ENCODE peak calls at places on chromosomes 2 and 18, in six cellular contexts. Y is tibial nerve, H is HepG2, V is A549, N is stomach, Q is GM12878. R is an unnamed sample.

GRCh38 chr18:77052656-77053309 is 79.8 kb downstream of the MBP start:
- DNase-seq in Y (no peak), H (no peak), V (no peak), N (no peak), Q (no peak), R (no peak)

GRCh38 chr2:233114421-233114861 is 54.3 kb downstream of the INPP5D start:
- DNase-seq in Y (no peak), H (no peak), V (no peak), N (no peak), Q (no peak), R (no peak)

GRCh38 chr2:176423819-176424218 is 154.6 kb downstream of the MTX2 start:
- DNase-seq in Y (no peak), H (no peak), V (no peak), N (no peak), Q (no peak), R (no peak)

GRCh38 chr2:19786408-19787058 is 115.2 kb downstream of the TTC32 start:
- DNase-seq in Y (no peak), H (peak; percentile 20), V (peak; percentile 59), N (no peak), Q (no peak), R (no peak)

GRCh38 chr2:161250864-161251436 is 57.3 kb upstream of the PSMD14 start:
- DNase-seq in Y (no peak), H (peak; percentile 74), V (peak; percentile 68), N (no peak), Q (no peak), R (no peak)

GRCh38 chr2:126809357-126809756 is 89.3 kb upstream of the TEX51 start:
- DNase-seq in Y (no peak), H (no peak), V (no peak), N (no peak), Q (no peak), R (no peak)

GRCh38 chr18:59008302-59008974 is 131.2 kb upstream of the SEC11C start:
- DNase-seq in Y (no peak), H (no peak), V (peak; percentile 77), N (no peak), Q (no peak), R (no peak)

GRCh38 chr2:120161190-120161589 is 62.0 kb downstream of the TMEM185B start:
- DNase-seq in Y (no peak), H (no peak), V (no peak), N (no peak), Q (no peak), R (no peak)

GRCh38 chr18:78735131-78736014 is 244.2 kb upstream of the SALL3 start:
- DNase-seq in Y (no peak), H (no peak), V (no peak), N (peak; percentile 23), Q (no peak), R (no peak)

GRCh38 chr2:218307415-218308090 is 15.2 kb upstream of the TMBIM1 start:
- DNase-seq in Y (no peak), H (no peak), V (no peak), N (no peak), Q (no peak), R (no peak)

GRCh38 chr2:44268259-44268649 is 7.0 kb upstream of the SLC3A1 start:
- DNase-seq in Y (no peak), H (no peak), V (no peak), N (no peak), Q (no peak), R (no peak)

GRCh38 chr2:71702071-71702970 is 249.0 kb downstream of the DYSF start:
- DNase-seq in Y (no peak), H (no peak), V (no peak), N (no peak), Q (no peak), R (no peak)

GRCh38 chr2:12714391-12715221 is 2.1 kb upstream of the TRIB2 start:
- DNase-seq in Y (no peak), H (no peak), V (no peak), N (no peak), Q (no peak), R (no peak)

GRCh38 chr2:211457325-211457724 is 900.9 kb downstream of the CPS1 start:
- DNase-seq in Y (no peak), H (no peak), V (no peak), N (no peak), Q (no peak), R (no peak)

GRCh38 chr2:188819781-188820180 is 154.4 kb upstream of the COL3A1 start:
- DNase-seq in Y (no peak), H (no peak), V (no peak), N (no peak), Q (no peak), R (no peak)

GRCh38 chr2:4725618-4726017 is 966.6 kb upstream of the SOX11 start:
- DNase-seq in Y (no peak), H (no peak), V (no peak), N (no peak), Q (no peak), R (no peak)

GRCh38 chr2:29323301-29323700 is 208.1 kb downstream of the CLIP4 start:
- DNase-seq in Y (no peak), H (no peak), V (no peak), N (no peak), Q (no peak), R (no peak)

GRCh38 chr2:172861632-172862031 is 126.0 kb downstream of the RAPGEF4 start:
- DNase-seq in Y (no peak), H (no peak), V (no peak), N (no peak), Q (no peak), R (no peak)

GRCh38 chr2:161913865-161914264 is 160.2 kb downstream of the DPP4 start:
- DNase-seq in Y (no peak), H (no peak), V (no peak), N (no peak), Q (no peak), R (no peak)

GRCh38 chr2:9178905-9179571 is 27.6 kb upstream of the ASAP2 start:
- DNase-seq in Y (no peak), H (peak; percentile 93), V (no peak), N (peak; percentile 75), Q (peak; percentile 17), R (peak; percentile 74)

GRCh38 chr2:37589298-37589697 is 82.1 kb downstream of the CDC42EP3 start:
- DNase-seq in Y (no peak), H (no peak), V (no peak), N (no peak), Q (no peak), R (no peak)

GRCh38 chr18:49731421-49731841 is 81.9 kb downstream of the ACAA2 start:
- DNase-seq in Y (no peak), H (peak; percentile 45), V (no peak), N (no peak), Q (no peak), R (no peak)

GRCh38 chr2:70532244-70532935 is 21.2 kb downstream of the TGFA start:
- DNase-seq in Y (no peak), H (no peak), V (no peak), N (no peak), Q (no peak), R (no peak)

GRCh38 chr2:143193121-143193520 is 63.9 kb downstream of the ARHGAP15 start:
- DNase-seq in Y (no peak), H (no peak), V (no peak), N (no peak), Q (no peak), R (no peak)

GRCh38 chr18:54948350-54948837 is 10.9 kb downstream of the CCDC68 start:
- DNase-seq in Y (no peak), H (peak; percentile 88), V (no peak), N (no peak), Q (no peak), R (no peak)

GRCh38 chr2:32424739-32425138 is 67.9 kb downstream of the BIRC6 start:
- DNase-seq in Y (no peak), H (no peak), V (no peak), N (no peak), Q (no peak), R (no peak)

GRCh38 chr2:168233726-168234406 is 13.5 kb downstream of the STK39 start:
- DNase-seq in Y (no peak), H (no peak), V (no peak), N (no peak), Q (no peak), R (no peak)

GRCh38 chr2:41129988-41130387 is 678.1 kb upstream of the SLC8A1 start:
- DNase-seq in Y (no peak), H (no peak), V (no peak), N (no peak), Q (no peak), R (no peak)
- TF ChIP-seq EP300 in Y (no peak), H (no peak), V (no peak), N (no peak), Q (no peak), R (no peak)

DNA sequence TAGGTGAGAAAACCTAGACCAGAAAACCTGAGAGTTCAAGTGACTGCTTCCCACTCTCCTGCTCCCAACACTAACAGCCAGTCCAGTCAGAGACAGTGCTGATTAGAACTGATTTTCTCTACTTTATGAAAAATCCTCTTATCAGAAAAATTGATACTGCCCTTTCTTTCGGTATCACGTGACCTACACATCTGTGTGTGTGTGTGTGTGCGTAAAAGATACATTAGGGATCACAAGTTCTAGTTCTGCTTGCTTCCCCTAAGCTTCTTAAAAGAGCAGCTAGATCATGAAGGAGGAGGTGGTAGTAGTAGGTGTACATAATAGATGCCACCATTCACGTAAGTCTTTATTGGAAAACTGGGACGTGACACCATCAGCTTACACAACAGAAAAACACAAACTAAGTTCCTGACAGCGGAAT is 1.5 kb downstream of the ARL5A start:
- DNase-seq in Y (no peak), H (no peak), V (no peak), N (no peak), Q (no peak), R (no peak)
- H3K4me1 ChIP-seq in Y (peaks cover 10% of the 10 kb centered on the region), H (peaks cover 76% of the 10 kb centered on the region), V (peaks cover 26% of the 10 kb centered on the region), N (peaks cover 57% of the 10 kb centered on the region), Q (peaks cover 14% of the 10 kb centered on the region), R (peaks cover 6% of the 10 kb centered on the region)

DNA sequence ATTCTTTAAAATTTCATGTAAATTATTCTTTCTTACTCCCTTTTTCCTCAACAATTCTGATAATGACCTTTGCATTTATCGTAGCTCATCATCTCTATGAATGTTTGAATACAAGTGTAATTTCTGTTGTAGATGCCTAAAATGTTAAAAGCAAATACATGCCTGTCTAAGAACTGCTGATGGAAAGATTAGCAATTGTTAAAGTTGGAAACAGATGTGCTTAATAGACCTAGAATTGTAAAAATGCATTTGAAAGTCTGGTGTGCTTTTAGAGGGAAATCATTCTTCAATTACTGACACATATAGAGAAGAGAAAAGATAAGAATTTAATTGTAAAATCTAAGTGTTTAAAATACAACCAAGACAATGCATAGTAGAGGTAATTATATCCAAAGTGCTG is 50.4 kb downstream of the CCDC102B start:
- DNase-seq in Y (no peak), H (no peak), V (no peak), N (no peak), Q (no peak), R (no peak)
- TF ChIP-seq EP300 in Y (no peak), H (no peak), V (no peak), N (no peak), Q (no peak), R (no peak)

DNA sequence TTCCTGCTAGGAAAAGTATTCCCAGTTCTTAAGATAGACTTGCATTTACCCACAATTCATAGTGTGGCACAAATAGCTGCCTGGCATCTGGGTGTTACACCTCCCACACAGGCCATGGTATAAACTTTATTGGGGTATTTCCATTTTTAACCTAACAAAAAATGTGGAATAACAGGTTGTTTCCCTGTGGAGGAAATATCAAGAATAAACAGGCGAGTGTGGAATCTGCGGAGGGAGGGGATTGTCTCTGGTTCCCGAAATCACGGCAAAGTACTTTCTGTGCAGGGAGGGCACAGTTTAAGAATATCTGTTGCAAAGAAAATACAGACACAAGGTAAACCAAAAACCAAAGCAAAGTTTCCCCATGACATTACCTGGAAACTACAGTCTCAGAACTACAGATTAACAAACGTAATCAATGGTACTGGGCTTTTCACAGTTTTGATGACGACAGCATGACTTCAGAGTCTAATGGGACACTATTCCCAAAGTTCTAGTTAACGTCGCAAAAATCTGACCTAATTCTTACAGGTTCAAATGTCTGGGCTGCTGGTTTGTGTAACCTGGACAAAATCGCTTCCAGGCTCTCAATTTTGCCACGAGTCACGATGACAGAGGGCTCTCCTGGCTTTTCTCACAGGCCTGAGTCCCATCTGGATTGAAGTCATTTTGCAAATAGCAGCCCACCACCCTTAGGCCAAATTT is 1.4 kb downstream of the STARD7 start:
- DNase-seq in Y (no peak), H (no peak), V (no peak), N (no peak), Q (no peak), R (no peak)
- H3K4me1 ChIP-seq in Y (peaks cover 55% of the 10 kb centered on the region), H (peaks cover 75% of the 10 kb centered on the region), V (peaks cover 54% of the 10 kb centered on the region), N (peaks cover 73% of the 10 kb centered on the region), Q (peaks cover 34% of the 10 kb centered on the region), R (peaks cover 17% of the 10 kb centered on the region)

R was measured in ovary.